ENCODE peak calls at places on chromosome 17, in eight cellular contexts. O is NT2/D1, V is AG04449, Q is neuronal stem cell, G is pancreas, X is GM12864, M is transverse colon, C is psoas muscle. I is an unnamed sample.

GRCh38 chr17:63308272-63308671 is 137.8 kb downstream of the CYB561 start:
- DNase-seq in O (no peak), V (no peak), Q (no peak), G (no peak), X (no peak), M (no peak), C (no peak), I (no peak)

GRCh38 chr17:60594747-60595146 is 5.2 kb upstream of the PPM1D start:
- DNase-seq in O (no peak), V (no peak), Q (no peak), G (no peak), X (no peak), M (no peak), C (no peak), I (no peak)

GRCh38 chr17:58503876-58504275 is 10.6 kb downstream of the MTMR4 start:
- DNase-seq in O (no peak), V (no peak), Q (no peak), G (no peak), X (no peak), M (no peak), C (no peak), I (no peak)

GRCh38 chr17:65515959-65516948 is 45.2 kb downstream of the AXIN2 start:
- DNase-seq in O (no peak), V (no peak), Q (no peak), G (no peak), X (no peak), M (no peak), C (no peak), I (no peak)

GRCh38 chr17:66964930-66965800 is 658 bp downstream of the CACNG4 start:
- DNase-seq in O (no peak), V (no peak), Q (no peak), G (peak), X (no peak), M (no peak), C (no peak), I (peak)

GRCh38 chr17:39001703-39002637 is 34.8 kb upstream of the FBXO47 start:
- DNase-seq in O (no peak), V (no peak), Q (no peak), G (no peak), X (no peak), M (peak), C (peak), I (no peak)

GRCh38 chr17:49691086-49691676 is 13.3 kb upstream of the SPOP start:
- DNase-seq in O (no peak), V (no peak), Q (no peak), G (no peak), X (no peak), M (peak), C (no peak), I (no peak)

GRCh38 chr17:47188266-47188665 is 829 bp downstream of the CDC27 start:
- DNase-seq in O (no peak), V (no peak), Q (peak), G (no peak), X (no peak), M (no peak), C (no peak), I (peak)

GRCh38 chr17:7403043-7403901 is 625 bp downstream of the TMEM256 start:
- DNase-seq in O (no peak), V (no peak), Q (peak), G (peak), X (no peak), M (peak), C (peak), I (peak)

GRCh38 chr17:65670667-65671371 is 109.4 kb upstream of the AXIN2 start:
- DNase-seq in O (no peak), V (no peak), Q (no peak), G (no peak), X (no peak), M (no peak), C (no peak), I (no peak)

GRCh38 chr17:72119963-72120877 is 600 bp upstream of the SOX9 start:
- DNase-seq in O (no peak), V (no peak), Q (no peak), G (peak), X (no peak), M (peak), C (peak), I (no peak)

GRCh38 chr17:67474081-67474661 is 97.1 kb downstream of the PITPNC1 start:
- DNase-seq in O (no peak), V (peak), Q (no peak), G (no peak), X (no peak), M (no peak), C (no peak), I (no peak)

GRCh38 chr17:17548044-17548443 is 43.5 kb downstream of the PEMT start:
- DNase-seq in O (no peak), V (no peak), Q (no peak), G (peak), X (no peak), M (no peak), C (peak), I (no peak)

GRCh38 chr17:12180644-12181261 is 160.1 kb downstream of the MAP2K4 start:
- DNase-seq in O (peak), V (peak), Q (peak), G (no peak), X (peak), M (peak), C (no peak), I (peak)

GRCh38 chr17:37844158-37844976 is 79.8 kb upstream of the TBC1D3K start:
- DNase-seq in O (no peak), V (no peak), Q (peak), G (peak), X (no peak), M (peak), C (peak), I (peak)

GRCh38 chr17:38894276-38894675 is 24.4 kb downstream of the LASP1 start:
- DNase-seq in O (no peak), V (no peak), Q (no peak), G (no peak), X (no peak), M (no peak), C (no peak), I (no peak)

GRCh38 chr17:20008242-20009051 is 712 bp upstream of the SPECC1 start:
- DNase-seq in O (no peak), V (no peak), Q (no peak), G (peak), X (no peak), M (peak), C (no peak), I (peak)

GRCh38 chr17:12438813-12439586 is 226.7 kb upstream of the MYOCD start:
- DNase-seq in O (no peak), V (no peak), Q (no peak), G (no peak), X (no peak), M (no peak), C (no peak), I (no peak)

GRCh38 chr17:41678411-41678906 is 10.2 kb upstream of the EIF1 start:
- DNase-seq in O (no peak), V (no peak), Q (no peak), G (no peak), X (no peak), M (no peak), C (no peak), I (no peak)

GRCh38 chr17:34673516-34673915 is 94.1 kb downstream of the TMEM132E start:
- DNase-seq in O (no peak), V (no peak), Q (no peak), G (no peak), X (no peak), M (no peak), C (no peak), I (no peak)

GRCh38 chr17:75516619-75517276 is 420 bp downstream of the TSEN54 start:
- DNase-seq in O (no peak), V (no peak), Q (peak), G (peak), X (no peak), M (peak), C (no peak), I (peak)

GRCh38 chr17:73210002-73210678 is 17.3 kb downstream of the COG1 start:
- DNase-seq in O (no peak), V (no peak), Q (no peak), G (no peak), X (no peak), M (no peak), C (no peak), I (no peak)

GRCh38 chr17:2911035-2911754 is 115.0 kb downstream of the RAP1GAP2 start:
- DNase-seq in O (no peak), V (no peak), Q (no peak), G (peak), X (no peak), M (no peak), C (no peak), I (no peak)

GRCh38 chr17:9837551-9838471 is 12.1 kb downstream of the GLP2R start:
- DNase-seq in O (no peak), V (peak), Q (no peak), G (no peak), X (no peak), M (peak), C (peak), I (no peak)

GRCh38 chr17:64315032-64315490 is 52.0 kb upstream of the TEX2 start:
- DNase-seq in O (no peak), V (no peak), Q (no peak), G (no peak), X (no peak), M (peak), C (peak), I (no peak)

GRCh38 chr17:44557653-44558285 is 485 bp downstream of the FZD2 start:
- DNase-seq in O (no peak), V (no peak), Q (no peak), G (peak), X (no peak), M (peak), C (peak), I (no peak)

GRCh38 chr17:2266045-2266864 is 37.3 kb downstream of the SMG6 start:
- DNase-seq in O (no peak), V (no peak), Q (no peak), G (no peak), X (peak), M (peak), C (no peak), I (no peak)

GRCh38 chr17:66564992-66565465 is 262.6 kb downstream of the PRKCA start:
- DNase-seq in O (peak), V (no peak), Q (no peak), G (no peak), X (no peak), M (no peak), C (no peak), I (no peak)

GRCh38 chr17:45291170-45291805 is 25.5 kb downstream of the MAP3K14 start:
- DNase-seq in O (no peak), V (no peak), Q (no peak), G (no peak), X (no peak), M (no peak), C (no peak), I (no peak)

GRCh38 chr17:58318065-58318481 is 10.5 kb downstream of the TSPOAP1 start:
- DNase-seq in O (no peak), V (no peak), Q (no peak), G (peak), X (no peak), M (no peak), C (no peak), I (no peak)

GRCh38 chr17:8320262-8320661 is 10.2 kb downstream of the ARHGEF15 start:
- DNase-seq in O (no peak), V (no peak), Q (no peak), G (no peak), X (no peak), M (no peak), C (no peak), I (no peak)

GRCh38 chr17:76727745-76728456 is 1.3 kb downstream of the METTL23 start:
- DNase-seq in O (no peak), V (no peak), Q (no peak), G (no peak), X (no peak), M (peak), C (no peak), I (no peak)

GRCh38 chr17:81899514-81900166 is 2.4 kb upstream of the NPB start:
- DNase-seq in O (no peak), V (no peak), Q (no peak), G (peak), X (no peak), M (no peak), C (no peak), I (no peak)

GRCh38 chr17:70168979-70169706 is at the start of gene KCNJ2:
- DNase-seq in O (peak), V (no peak), Q (peak), G (peak), X (no peak), M (peak), C (peak), I (peak)

GRCh38 chr17:31412511-31412910 is 21.0 kb downstream of the RAB11FIP4 start:
- DNase-seq in O (no peak), V (no peak), Q (no peak), G (no peak), X (no peak), M (no peak), C (no peak), I (no peak)

GRCh38 chr17:83073389-83074063 is 5.9 kb upstream of the METRNL start:
- DNase-seq in O (no peak), V (no peak), Q (no peak), G (peak), X (no peak), M (peak), C (peak), I (no peak)

GRCh38 chr17:51711581-51711980 is 446.9 kb downstream of the CA10 start:
- DNase-seq in O (no peak), V (no peak), Q (no peak), G (no peak), X (no peak), M (no peak), C (no peak), I (no peak)

GRCh38 chr17:76333673-76334505 is 19.8 kb downstream of the PRPSAP1 start:
- DNase-seq in O (no peak), V (no peak), Q (no peak), G (no peak), X (no peak), M (no peak), C (no peak), I (no peak)

GRCh38 chr17:44095647-44096496 is 25.3 kb downstream of the G6PC3 start:
- DNase-seq in O (peak), V (no peak), Q (peak), G (no peak), X (no peak), M (peak), C (peak), I (peak)

GRCh38 chr17:7439462-7440112 is at the start of gene FGF11:
- DNase-seq in O (no peak), V (no peak), Q (no peak), G (no peak), X (no peak), M (no peak), C (no peak), I (no peak)

GRCh38 chr17:80832888-80833583 is 158.6 kb upstream of the CHMP6 start:
- DNase-seq in O (peak), V (peak), Q (peak), G (peak), X (peak), M (peak), C (peak), I (peak)

GRCh38 chr17:80831481-80831880 is 160.2 kb upstream of the CHMP6 start:
- DNase-seq in O (no peak), V (no peak), Q (no peak), G (no peak), X (no peak), M (no peak), C (no peak), I (no peak)

GRCh38 chr17:80830020-80830780 is 161.4 kb upstream of the CHMP6 start:
- DNase-seq in O (no peak), V (no peak), Q (no peak), G (no peak), X (no peak), M (no peak), C (no peak), I (no peak)

GRCh38 chr17:80833952-80834895 is 157.4 kb upstream of the CHMP6 start:
- DNase-seq in O (no peak), V (no peak), Q (no peak), G (peak), X (peak), M (no peak), C (peak), I (no peak)

DNA sequence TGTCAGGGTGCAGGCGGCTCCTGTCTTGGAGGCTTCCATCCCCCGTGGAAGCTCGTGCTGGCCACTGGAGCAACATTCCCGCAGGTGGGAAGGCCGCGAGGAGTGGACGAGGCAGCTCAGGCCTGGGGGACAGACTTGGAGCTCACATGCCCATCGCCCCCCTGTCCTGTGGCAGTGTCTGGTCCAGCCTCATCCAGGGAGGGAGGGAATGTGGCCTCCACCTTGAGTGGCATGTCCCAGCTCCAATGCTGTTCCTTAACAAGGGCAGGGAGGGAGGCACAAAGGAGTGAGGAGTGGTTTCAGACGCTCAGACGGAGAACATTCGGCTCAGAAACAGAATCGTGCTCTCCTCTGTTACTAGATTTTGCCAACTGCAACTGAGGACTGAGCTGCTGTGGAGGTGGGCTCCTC is 159.4 kb upstream of the CHMP6 start:
- DNase-seq in O (peak), V (no peak), Q (no peak), G (no peak), X (no peak), M (peak), C (no peak), I (peak)
- H3K4me3 ChIP-seq in O (peak), V (peak), Q (peak), G (no peak), X (peak), M (peak), C (peak), I (no peak)

DNA sequence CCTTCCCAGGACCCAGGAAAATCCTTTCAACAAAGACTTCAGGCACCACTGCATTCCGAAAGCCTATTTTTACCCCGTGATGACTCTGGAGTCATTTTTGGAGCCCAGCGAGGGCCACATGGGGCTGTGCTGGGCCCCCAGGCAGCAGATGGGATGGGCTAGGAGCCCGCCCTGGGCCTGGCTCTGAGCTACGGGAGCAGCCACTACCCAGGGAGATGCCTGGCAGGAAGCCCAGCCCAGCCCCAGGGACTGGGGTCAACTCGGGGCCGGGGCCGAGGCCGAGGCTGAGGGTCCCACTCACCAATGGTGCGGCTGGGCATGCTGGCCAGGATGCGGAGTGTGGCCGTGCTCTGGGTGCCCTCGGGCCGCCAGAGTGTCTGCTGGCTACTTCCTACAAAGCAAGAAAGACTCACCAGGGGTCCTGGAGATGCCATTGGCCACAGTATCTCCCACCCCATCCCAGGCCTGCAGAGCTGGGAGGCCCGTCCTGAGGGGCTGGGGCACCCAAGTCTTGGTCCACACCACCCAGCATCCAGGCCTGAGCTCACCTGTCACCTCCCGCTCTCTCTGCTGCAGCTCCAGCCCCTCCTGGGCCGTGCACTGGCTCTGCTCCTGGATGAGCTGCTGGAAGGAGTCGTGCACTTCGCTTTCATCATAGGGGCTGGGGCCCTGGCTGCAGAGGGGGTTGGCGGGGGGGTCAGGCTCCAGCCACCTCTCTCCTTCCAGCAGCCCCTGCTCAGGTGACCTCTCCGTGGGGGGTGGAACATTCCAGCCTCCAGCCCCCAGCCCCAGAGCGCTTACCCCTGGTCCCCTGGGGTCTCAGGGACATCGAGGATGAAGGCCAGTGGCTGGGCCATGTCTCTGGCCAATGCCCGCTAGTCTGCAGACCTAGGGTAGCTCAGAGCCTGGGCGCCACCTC is 2.3 kb downstream of the TMC6 start:
- DNase-seq in O (no peak), V (no peak), Q (no peak), G (peak), X (no peak), M (no peak), C (no peak), I (no peak)
- H3K4me3 ChIP-seq in O (peak), V (no peak), Q (no peak), G (no peak), X (peak), M (no peak), C (peak), I (no peak)

GRCh38 chr17:21039839-21040575 is 2.8 kb downstream of the USP22 start:
- DNase-seq in O (no peak), V (no peak), Q (no peak), G (no peak), X (no peak), M (no peak), C (peak), I (peak)
- H3K4me3 ChIP-seq in O (peak), V (peak), Q (peak), G (peak), X (peak), M (peak), C (peak), I (peak)

GRCh38 chr17:40287159-40287493 is 553 bp upstream of the CDC6 start:
- DNase-seq in O (no peak), V (no peak), Q (no peak), G (no peak), X (no peak), M (no peak), C (no peak), I (no peak)
- H3K4me3 ChIP-seq in O (no peak), V (peak), Q (peak), G (no peak), X (no peak), M (no peak), C (peak), I (peak)

DNA sequence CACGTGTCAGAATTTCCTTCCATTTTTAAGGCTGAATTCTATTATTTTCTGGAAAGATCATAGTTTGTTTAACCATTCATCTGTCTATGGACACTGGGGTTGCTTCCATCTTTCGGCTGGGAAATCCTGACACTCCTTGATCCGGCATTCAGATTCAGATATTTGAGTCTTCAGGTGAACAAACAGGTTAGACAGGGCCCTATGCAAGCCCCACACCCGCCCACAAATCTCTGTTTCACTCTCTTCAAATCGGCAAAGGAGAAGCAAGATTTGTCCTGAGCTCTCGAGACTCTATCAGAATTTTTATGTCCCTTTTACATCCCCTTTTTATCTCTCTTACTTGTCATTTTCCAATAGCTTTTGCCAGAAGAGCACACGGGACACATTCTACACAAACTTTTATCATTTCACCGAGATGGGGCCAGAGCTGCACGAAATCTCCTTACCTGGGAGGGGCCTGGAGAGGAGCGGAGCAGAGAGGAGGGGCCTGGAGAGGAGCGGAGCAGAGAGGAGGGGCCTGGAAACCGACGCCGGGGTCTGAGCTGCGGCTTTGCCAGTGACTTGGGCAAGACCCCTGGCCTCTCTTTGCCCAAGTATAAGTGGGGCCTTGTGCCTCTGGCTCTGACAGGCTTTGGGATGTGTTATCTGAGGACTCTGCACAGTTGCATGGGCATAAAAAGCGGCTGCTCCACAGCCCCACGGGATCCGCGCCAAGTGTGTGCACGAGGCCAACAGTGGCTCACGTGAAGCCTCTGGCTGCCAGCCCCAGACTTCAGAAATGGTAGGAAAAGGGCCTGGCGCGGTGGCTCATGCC is 54.3 kb upstream of the RBFOX3 start:
- DNase-seq in O (no peak), V (no peak), Q (no peak), G (peak), X (no peak), M (peak), C (peak), I (no peak)
- H3K4me3 ChIP-seq in O (no peak), V (no peak), Q (no peak), G (no peak), X (no peak), M (no peak), C (no peak), I (no peak)

GRCh38 chr17:4903051-4903818 is at the start of gene CHRNE:
- DNase-seq in O (peak), V (no peak), Q (peak), G (peak), X (peak), M (peak), C (peak), I (peak)
- H3K4me3 ChIP-seq in O (no peak), V (no peak), Q (no peak), G (no peak), X (no peak), M (no peak), C (no peak), I (no peak)